ENCODE peak calls at places on chromosome 9, in six cellular contexts. K, Z, S, L, E and N are unnamed samples.

GRCh38 chr9:2120926-2121689 is 106.0 kb downstream of the SMARCA2 start:
- DNase-seq in E (no peak), Z (no peak), L (peak), S (no peak), K (no peak), N (no peak)

GRCh38 chr9:119289740-119290139 is 79.5 kb downstream of the BRINP1 start:
- DNase-seq in S (peak), K (peak), L (peak), E (peak), Z (no peak), N (peak)

GRCh38 chr9:79046401-79046800 is 525.4 kb upstream of the TLE4 start:
- DNase-seq in S (no peak), L (no peak), K (no peak), Z (no peak), E (no peak), N (no peak)

GRCh38 chr9:89541798-89542197 is 43.9 kb upstream of the SEMA4D start:
- DNase-seq in K (peak), E (no peak), S (no peak), Z (no peak), L (no peak), N (no peak)

GRCh38 chr9:36457836-36458429 is 57.9 kb upstream of the RNF38 start:
- DNase-seq in Z (no peak), S (no peak), E (no peak), L (no peak), K (no peak), N (no peak)

GRCh38 chr9:102054811-102055210 is 316.4 kb upstream of the GRIN3A start:
- DNase-seq in S (no peak), E (no peak), K (no peak), Z (no peak), L (no peak), N (no peak)

GRCh38 chr9:12695474-12695873 is 2.3 kb downstream of the TYRP1 start:
- DNase-seq in K (no peak), E (peak), L (no peak), Z (no peak), S (no peak), N (no peak)

GRCh38 chr9:113544001-113544340 is 80.4 kb downstream of the RGS3 start:
- DNase-seq in L (no peak), K (no peak), S (no peak), Z (no peak), E (no peak), N (no peak)

GRCh38 chr9:116243708-116244107 is 90.1 kb downstream of the PAPPA start:
- DNase-seq in S (no peak), L (no peak), K (no peak), E (no peak), Z (no peak), N (no peak)

GRCh38 chr9:14957054-14957453 is 46.8 kb upstream of the FREM1 start:
- DNase-seq in Z (no peak), E (peak), S (no peak), K (no peak), L (no peak), N (no peak)

GRCh38 chr9:136644343-136644592 is 18.4 kb upstream of the EGFL7 start:
- DNase-seq in E (peak), S (no peak), Z (no peak), L (peak), K (peak), N (no peak)

GRCh38 chr9:123149067-123149466 is 115.6 kb downstream of the GPR21 start:
- DNase-seq in K (no peak), E (no peak), L (no peak), Z (no peak), S (no peak), N (no peak)
- TF ChIP-seq CTCF in K (no peak), E (no peak), L (no peak), Z (no peak), S (no peak), N (no peak)

DNA sequence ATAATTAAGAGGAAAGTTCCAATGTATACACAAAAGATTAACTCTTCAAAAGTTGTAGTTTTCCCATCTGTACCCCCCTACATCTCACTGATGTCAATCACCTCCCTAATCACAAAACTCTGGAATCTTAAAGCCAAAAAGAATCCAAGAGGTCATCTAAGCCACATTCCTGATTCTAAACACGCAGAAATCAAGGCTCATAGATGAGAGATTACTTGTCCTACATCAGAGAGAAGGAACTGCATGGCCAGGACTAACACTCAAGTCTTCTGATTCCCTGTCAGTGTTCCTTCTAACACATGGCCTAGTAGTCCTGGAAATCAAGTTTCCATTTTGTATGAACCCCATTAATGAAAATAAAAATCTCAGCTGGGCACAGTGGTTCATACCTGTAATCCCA is 58.7 kb downstream of the MAPKAP1 start:
- DNase-seq in Z (no peak), L (no peak), S (no peak), E (no peak), K (no peak), N (no peak)
- TF ChIP-seq CTCF in Z (no peak), L (no peak), S (no peak), E (no peak), K (no peak), N (no peak)

GRCh38 chr9:134134949-134135342 is 936 bp upstream of the WDR5 start:
- DNase-seq in S (no peak), L (no peak), Z (no peak), E (no peak), K (peak), N (no peak)

GRCh38 chr9:134136117-134136996 is 475 bp downstream of the WDR5 start:
- DNase-seq in Z (no peak), S (peak), E (no peak), K (peak), L (peak), N (peak)

GRCh38 chr9:134138292-134138691 is 2.4 kb downstream of the WDR5 start:
- DNase-seq in L (no peak), K (peak), E (no peak), S (no peak), Z (no peak), N (no peak)

GRCh38 chr9:134136997-134137302 is 1.1 kb downstream of the WDR5 start:
- DNase-seq in E (no peak), Z (no peak), S (no peak), L (no peak), K (no peak), N (no peak)

DNA sequence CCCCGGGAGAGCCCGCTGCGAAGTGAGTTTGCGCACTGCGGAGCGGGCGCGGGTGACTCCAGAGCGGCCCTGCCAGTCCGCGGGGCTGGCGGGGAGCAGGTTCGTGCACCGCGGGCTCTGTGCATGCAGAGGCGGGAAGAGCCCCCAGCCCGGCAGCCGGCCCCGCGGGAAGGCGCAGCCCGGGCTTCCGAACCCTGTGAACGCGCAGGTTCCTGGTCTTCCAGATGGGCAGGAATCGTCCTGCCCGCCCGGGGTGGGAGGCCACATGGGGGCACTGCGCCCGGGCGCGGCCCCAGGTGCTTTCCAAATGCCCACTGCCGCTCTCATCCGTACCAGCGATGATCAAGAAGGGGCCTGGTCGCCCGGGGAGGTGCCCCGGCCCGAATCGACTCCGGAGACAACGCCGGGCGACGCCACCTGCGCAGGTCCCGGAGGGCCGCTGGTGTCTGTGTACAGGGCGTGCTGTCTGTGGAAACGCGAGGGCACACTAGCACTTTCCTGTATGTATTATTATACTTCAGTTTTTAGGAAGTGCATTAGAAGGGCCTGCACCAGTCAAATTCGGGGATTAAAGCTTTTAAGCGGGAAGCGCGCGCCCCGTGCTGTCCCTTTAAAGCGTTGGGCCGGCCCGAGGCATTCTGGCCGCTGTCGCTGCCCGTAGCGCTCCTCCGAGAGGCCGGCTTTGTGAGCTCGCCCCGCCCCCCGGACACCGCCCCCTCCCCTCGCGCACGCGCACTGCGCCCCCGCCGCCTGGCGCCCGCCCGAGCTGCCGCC is at the start of gene WDR5:
- DNase-seq in S (peak), E (peak), Z (no peak), L (peak), K (peak), N (peak)
- TF ChIP-seq CTCF in S (no peak), E (peak), Z (peak), L (no peak), K (no peak), N (no peak)

GRCh38 chr9:107755267-107755666 is 265.7 kb upstream of the KLF4 start:
- DNase-seq in S (no peak), L (peak), E (no peak), K (peak), Z (no peak), N (no peak)

GRCh38 chr9:107744873-107745272 is 255.3 kb upstream of the KLF4 start:
- DNase-seq in E (no peak), K (no peak), Z (no peak), L (no peak), S (no peak), N (no peak)

GRCh38 chr9:107750741-107751521 is 261.4 kb upstream of the KLF4 start:
- DNase-seq in K (peak), S (no peak), E (peak), Z (no peak), L (peak), N (no peak)

GRCh38 chr9:107751522-107752235 is 262.1 kb upstream of the KLF4 start:
- DNase-seq in L (peak), Z (no peak), K (peak), S (no peak), E (no peak), N (no peak)

DNA sequence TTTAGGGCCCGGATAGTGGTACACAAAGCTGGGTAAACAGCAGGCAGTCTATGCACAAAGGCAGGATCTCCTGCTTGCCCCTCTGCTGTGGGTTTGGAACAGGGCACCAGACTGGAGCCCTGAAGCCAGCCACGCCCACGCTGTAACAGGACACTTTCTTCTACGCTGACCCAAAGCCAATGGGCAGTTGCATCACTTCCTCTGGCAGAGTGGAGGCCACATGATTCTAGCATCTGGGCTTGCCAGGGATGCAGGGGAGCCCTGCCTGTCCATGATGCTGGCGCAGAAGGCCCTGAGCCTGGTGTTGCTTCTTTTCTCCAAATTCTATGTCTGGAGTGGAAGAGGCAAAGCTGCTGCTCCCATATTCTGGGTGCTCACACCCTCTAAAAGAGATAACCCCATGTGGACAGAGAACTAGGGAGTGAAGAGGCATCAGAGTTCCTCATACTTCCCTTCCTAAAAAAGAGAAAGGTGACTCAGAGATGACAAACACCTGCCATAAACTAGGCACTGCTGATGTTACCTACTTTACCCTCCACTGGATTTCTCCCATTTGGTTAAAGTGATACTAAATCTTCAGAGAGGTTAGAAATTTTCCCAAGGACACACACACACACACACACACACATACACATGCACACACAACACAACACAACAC is 260.3 kb upstream of the KLF4 start:
- DNase-seq in K (peak), Z (no peak), E (peak), S (peak), L (peak), N (no peak)
- TF ChIP-seq CTCF in K (no peak), Z (no peak), E (no peak), S (no peak), L (no peak), N (no peak)

GRCh38 chr9:37751186-37751585 is 2.4 kb upstream of the TRMT10B start:
- DNase-seq in S (no peak), L (no peak), E (no peak), Z (no peak), K (no peak), N (no peak)

GRCh38 chr9:37752646-37753488 is 738 bp upstream of the TRMT10B start:
- DNase-seq in K (no peak), Z (no peak), S (no peak), L (no peak), E (no peak), N (peak)

GRCh38 chr9:37758747-37759146 is 5.1 kb downstream of the TRMT10B start:
- DNase-seq in S (no peak), E (no peak), L (no peak), K (no peak), Z (no peak), N (no peak)

GRCh38 chr9:37749129-37749528 is 4.5 kb upstream of the TRMT10B start:
- DNase-seq in L (no peak), K (no peak), Z (no peak), S (no peak), E (no peak), N (no peak)

DNA sequence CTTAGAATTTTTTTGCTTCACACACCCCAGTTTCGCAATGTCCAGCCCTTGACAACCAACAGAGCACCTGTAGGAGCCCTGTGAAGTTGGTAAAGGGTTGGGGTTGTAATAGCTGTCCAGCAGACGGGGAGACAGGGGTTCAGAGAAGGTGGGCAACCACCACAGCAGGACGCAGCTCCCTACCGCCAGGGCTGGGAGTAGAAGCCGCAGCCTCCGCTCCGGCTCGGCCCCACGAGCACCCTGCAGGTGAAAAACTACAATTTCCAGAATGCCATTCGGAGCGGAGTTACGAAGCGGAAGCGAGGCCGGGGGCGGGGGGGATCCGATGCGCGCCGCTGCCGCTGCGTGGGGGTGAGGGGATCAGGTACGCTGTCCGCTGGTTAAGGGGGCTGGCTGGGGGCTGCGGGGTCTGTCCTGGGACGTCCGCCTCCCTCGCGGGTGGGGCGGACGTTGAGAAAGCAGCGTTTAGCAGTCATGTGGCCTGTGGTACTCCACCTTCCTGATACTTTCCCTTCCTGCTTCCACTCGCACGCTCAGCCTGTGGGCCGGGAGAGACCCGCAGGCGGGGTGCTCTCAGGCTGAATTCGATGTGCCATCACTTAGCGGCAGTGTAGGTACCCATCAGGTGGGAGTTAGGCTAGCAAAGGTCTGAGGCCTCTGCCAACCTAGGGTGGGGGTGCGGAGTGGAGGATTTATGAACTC is at the start of gene TRMT10B:
- DNase-seq in S (peak), L (peak), E (peak), Z (no peak), K (peak), N (peak)
- TF ChIP-seq CTCF in S (no peak), L (no peak), E (no peak), Z (peak), K (peak), N (no peak)

GRCh38 chr9:92508018-92508417 is 25.7 kb upstream of the ASPN start:
- DNase-seq in E (no peak), K (no peak), L (no peak), Z (no peak), S (no peak), N (no peak)
- TF ChIP-seq CTCF in E (no peak), K (no peak), L (peak), Z (peak), S (no peak), N (no peak)

DNA sequence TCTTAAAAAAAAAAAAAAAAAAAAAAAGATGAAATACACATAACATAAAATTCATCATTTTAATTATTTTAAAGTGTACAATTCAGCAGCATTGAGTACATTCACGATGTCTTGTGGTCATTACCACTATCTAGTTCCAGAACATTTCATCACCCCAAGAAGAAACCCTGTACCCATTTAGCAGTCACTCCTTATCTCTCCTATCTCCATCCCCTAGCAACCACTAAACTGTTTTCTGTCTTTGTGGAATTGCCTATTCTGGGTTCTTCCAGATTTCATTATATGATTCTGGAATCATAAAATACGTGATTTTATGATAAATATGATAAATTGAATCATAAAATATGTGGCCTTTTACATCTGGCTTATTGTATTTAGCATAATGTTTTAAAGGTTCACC is 8.9 kb upstream of the HMCN2 start:
- DNase-seq in S (no peak), K (no peak), L (no peak), Z (no peak), E (no peak), N (no peak)
- TF ChIP-seq CTCF in S (no peak), K (no peak), L (no peak), Z (no peak), E (no peak), N (no peak)

DNA sequence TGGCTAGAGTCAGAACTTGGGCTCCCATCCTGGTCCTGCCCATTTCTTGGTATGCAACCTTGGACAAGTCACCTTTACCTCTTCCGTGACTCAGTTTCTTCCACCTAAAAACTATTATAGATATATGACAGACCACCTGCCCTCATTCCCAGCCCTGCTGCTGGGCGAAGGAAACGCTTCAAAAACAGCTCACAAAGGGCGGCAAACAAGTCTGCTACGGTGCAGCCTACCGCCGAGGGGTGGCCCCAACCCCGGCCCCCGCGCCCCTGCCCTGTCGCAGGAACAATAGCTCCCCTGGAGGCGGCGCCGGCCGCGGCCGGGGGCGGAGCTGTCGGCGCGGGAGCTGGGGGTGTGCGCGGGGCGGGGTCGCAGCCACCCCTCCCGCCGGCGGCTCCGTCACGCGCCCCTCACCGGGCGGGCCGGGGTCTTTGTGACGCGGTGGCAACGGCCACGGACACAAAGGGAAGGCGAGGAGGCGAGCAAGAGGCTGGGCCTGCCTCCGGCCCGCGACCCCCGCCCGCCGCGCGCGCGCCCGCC is at the start of gene TMEFF1:
- DNase-seq in Z (no peak), K (no peak), S (peak), L (no peak), E (no peak), N (peak)
- TF ChIP-seq CTCF in Z (peak), K (no peak), S (no peak), L (no peak), E (no peak), N (no peak)

DNA sequence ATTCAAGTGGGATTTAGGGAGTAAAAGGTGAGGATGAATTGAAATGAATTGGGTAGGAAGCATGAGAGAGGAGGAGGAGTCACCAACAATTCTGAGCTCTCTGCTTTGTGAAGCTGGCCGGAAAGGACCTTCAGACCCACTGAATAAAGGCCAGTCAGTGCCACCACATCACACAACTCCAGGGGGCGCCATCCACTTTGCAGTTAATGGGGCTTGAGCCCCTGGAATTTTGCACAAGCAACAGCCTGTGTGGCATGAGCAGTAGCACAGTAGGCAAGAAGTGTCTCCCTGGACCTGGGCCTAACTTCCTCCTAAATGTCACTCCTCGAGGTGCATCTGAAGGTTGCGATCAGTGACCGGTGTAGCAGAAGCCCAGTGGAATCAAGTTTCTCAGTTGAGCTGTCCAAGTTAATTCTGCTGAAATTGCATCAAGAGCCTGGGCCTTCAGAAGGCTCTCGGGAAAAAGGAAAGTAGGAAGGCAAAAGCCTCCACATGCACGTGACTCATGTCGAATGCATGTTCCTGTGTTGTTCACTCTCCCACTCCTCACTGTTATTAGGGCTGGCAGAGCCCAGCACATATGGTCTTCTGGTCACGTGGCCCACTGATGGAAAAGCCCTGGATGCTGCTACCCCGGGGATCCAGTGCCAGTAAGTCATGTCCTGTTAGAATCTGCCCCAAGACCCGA is 27.8 kb upstream of the GLIS3 start:
- DNase-seq in K (no peak), Z (no peak), S (no peak), E (no peak), L (peak), N (peak)
- TF ChIP-seq CTCF in K (no peak), Z (peak), S (no peak), E (no peak), L (peak), N (no peak)

GRCh38 chr9:104092192-104092591 is 1.9 kb upstream of the SMC2 start:
- DNase-seq in K (no peak), E (no peak), L (no peak), S (no peak), Z (no peak), N (no peak)

GRCh38 chr9:104094534-104095020 is 468 bp downstream of the SMC2 start:
- DNase-seq in L (peak), S (peak), E (no peak), K (no peak), Z (no peak), N (no peak)

GRCh38 chr9:104093162-104093561 is 947 bp upstream of the SMC2 start:
- DNase-seq in E (no peak), L (peak), K (no peak), Z (no peak), S (no peak), N (no peak)

GRCh38 chr9:104091708-104092107 is 2.4 kb upstream of the SMC2 start:
- DNase-seq in Z (no peak), K (no peak), L (peak), S (no peak), E (peak), N (peak)

GRCh38 chr9:104093647-104094533 is at the start of gene SMC2:
- DNase-seq in L (peak), K (peak), S (peak), Z (peak), E (peak), N (peak)
- TF ChIP-seq CTCF in L (no peak), K (no peak), S (no peak), Z (no peak), E (no peak), N (no peak)